ENCODE peak calls at places on chromosomes 6 and 20, in six cellular contexts. V is H9, J is sigmoid colon, D is DND-41, W is fibroblast of lung, L is bronchial epithelial cell. P is an unnamed sample.

GRCh38 chr6:132964101-132964867 is 149.9 kb downstream of the RPS12 start:
- DNase-seq in J (no peak), W (peak; percentile 86), D (no peak), L (peak; percentile 82), V (no peak), P (no peak)

GRCh38 chr20:63100926-63101699 is 94.3 kb upstream of the BHLHE23 start:
- DNase-seq in L (no peak), D (no peak), W (no peak), J (peak; percentile 56), V (peak; percentile 31), P (no peak)

GRCh38 chr6:130677766-130678165 is 149.4 kb upstream of the SMLR1 start:
- DNase-seq in D (no peak), V (no peak), L (no peak), J (no peak), W (no peak), P (no peak)

GRCh38 chr6:107578642-107579332 is 88.9 kb downstream of the SOBP start:
- DNase-seq in D (no peak), J (no peak), L (no peak), W (no peak), V (peak; percentile 48), P (no peak)

GRCh38 chr6:125004198-125004597 is 42.0 kb downstream of the RNF217 start:
- DNase-seq in L (no peak), D (no peak), J (no peak), W (no peak), V (no peak), P (no peak)

GRCh38 chr6:107730106-107730505 is 94.0 kb downstream of the SCML4 start:
- DNase-seq in J (no peak), W (no peak), V (no peak), L (no peak), D (no peak), P (no peak)

GRCh38 chr6:138250513-138251247 is 32.4 kb upstream of the PBOV1 start:
- DNase-seq in L (peak; percentile 95), W (peak; percentile 15), V (no peak), J (no peak), D (no peak), P (peak; percentile 38)

GRCh38 chr20:371755-372542 is 8.6 kb upstream of the TRIB3 start:
- DNase-seq in W (peak; percentile 93), V (no peak), L (peak; percentile 85), J (peak; percentile 77), D (peak; percentile 30), P (peak; percentile 49)

GRCh38 chr6:55997223-55997874 is 122.0 kb upstream of the BMP5 start:
- DNase-seq in L (no peak), V (no peak), W (no peak), D (no peak), J (no peak), P (no peak)

GRCh38 chr20:50278377-50278683 is 87.7 kb downstream of the CEBPB start:
- DNase-seq in W (no peak), J (no peak), L (no peak), D (no peak), V (no peak), P (no peak)

GRCh38 chr6:124927806-124928205 is 34.4 kb upstream of the RNF217 start:
- DNase-seq in L (peak; percentile 84), V (no peak), J (no peak), D (no peak), W (peak; percentile 38), P (no peak)

GRCh38 chr6:37188962-37189510 is 19.1 kb downstream of the PIM1 start:
- DNase-seq in V (no peak), D (no peak), W (no peak), L (no peak), J (no peak), P (no peak)

GRCh38 chr6:71852951-71853350 is 33.4 kb upstream of the RIMS1 start:
- DNase-seq in D (no peak), W (no peak), J (no peak), V (no peak), L (no peak), P (no peak)

GRCh38 chr6:71851214-71851613 is 35.1 kb upstream of the RIMS1 start:
- DNase-seq in V (no peak), J (no peak), W (peak; percentile 9), L (no peak), D (no peak), P (no peak)

GRCh38 chr6:71855406-71855805 is 30.9 kb upstream of the RIMS1 start:
- DNase-seq in J (no peak), L (no peak), D (no peak), W (no peak), V (no peak), P (no peak)
- TF ChIP-seq CTCF in J (no peak), L (no peak), D (no peak), W (no peak), V (peak; percentile 24), P (no peak)

GRCh38 chr6:158799051-158799792 is 19.9 kb downstream of the EZR start:
- DNase-seq in W (peak; percentile 67), D (no peak), J (no peak), V (no peak), L (peak; percentile 62), P (no peak)
- TF ChIP-seq CTCF in W (no peak), D (no peak), J (no peak), V (no peak), L (peak; percentile 21), P (no peak)

DNA sequence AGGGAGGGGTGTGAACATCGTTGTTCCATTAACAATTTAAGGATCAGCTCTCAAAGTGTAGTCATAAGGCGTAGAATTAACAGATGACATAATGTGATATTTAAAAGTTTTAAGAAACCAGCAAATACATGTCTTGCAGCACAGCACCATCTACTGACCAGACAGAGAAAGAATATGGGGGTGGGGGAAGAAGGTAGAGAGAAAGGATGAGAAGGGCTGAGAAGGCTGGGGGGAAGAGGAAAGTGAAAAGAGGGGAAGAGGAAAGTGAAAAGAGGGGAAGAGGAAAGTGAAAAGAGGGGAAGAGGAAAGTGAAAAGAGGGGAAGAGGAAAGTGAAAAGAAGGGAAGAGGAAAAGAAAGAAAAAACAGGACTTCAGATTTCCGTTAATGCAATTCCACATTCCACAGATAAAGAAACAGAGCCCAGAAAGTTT is 80.9 kb downstream of the HAO1 start:
- DNase-seq in V (no peak), D (peak; percentile 31), J (no peak), L (peak; percentile 81), W (peak; percentile 80), P (no peak)
- TF ChIP-seq CTCF in V (peak; percentile 73), D (peak; percentile 84), J (peak; percentile 55), L (peak; percentile 56), W (peak; percentile 81), P (no peak)

DNA sequence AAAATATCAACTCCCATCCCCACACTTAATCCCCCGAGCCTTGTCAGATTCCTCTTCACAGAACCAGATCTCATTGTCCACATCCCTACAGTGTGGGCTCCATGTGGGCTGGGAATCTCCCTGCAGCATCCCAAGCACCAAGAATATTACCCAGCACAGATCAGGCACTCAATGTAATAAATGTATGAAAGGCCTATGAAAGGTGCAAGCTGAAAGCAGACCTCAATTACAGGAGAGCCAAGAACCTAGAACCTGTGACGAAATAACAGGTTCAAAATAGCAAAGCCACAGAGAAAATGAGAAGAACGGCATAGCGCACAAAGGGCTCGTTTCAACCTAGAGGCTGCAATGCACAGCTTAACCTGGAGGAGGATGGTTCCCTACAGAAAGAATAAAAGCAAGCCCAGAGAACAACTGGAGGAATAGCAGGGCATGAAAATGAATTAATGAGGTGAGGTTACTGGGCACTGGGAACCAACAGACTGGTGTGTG is 3.1 kb downstream of the SLC23A2 start:
- DNase-seq in J (no peak), V (no peak), L (no peak), W (no peak), D (no peak), P (no peak)
- TF ChIP-seq CTCF in J (no peak), V (peak; percentile 43), L (no peak), W (no peak), D (peak; percentile 27), P (no peak)

GRCh38 chr6:190596-191395 is 101.5 kb upstream of the DUSP22 start:
- DNase-seq in V (peak; percentile 44), L (peak; percentile 19), W (no peak), D (no peak), J (no peak), P (no peak)
- TF ChIP-seq CTCF in V (peak; percentile 40), L (peak; percentile 23), W (no peak), D (peak; percentile 29), J (no peak), P (no peak)

GRCh38 chr6:136914947-136915346 is 7.2 kb upstream of the SLC35D3 start:
- DNase-seq in L (no peak), J (no peak), V (no peak), D (no peak), W (no peak), P (no peak)
- TF ChIP-seq CTCF in L (no peak), J (no peak), V (no peak), D (no peak), W (no peak), P (no peak)

GRCh38 chr6:74646461-74646860 is 559.4 kb downstream of the COL12A1 start:
- DNase-seq in D (no peak), J (no peak), L (no peak), V (no peak), W (no peak), P (no peak)
- TF ChIP-seq CTCF in D (no peak), J (no peak), L (no peak), V (no peak), W (no peak), P (no peak)

P was measured in omental fat pad.